ENCODE peak calls at places on chromosomes 5 and 9, in nine cellular contexts. G is transverse colon, Z is stomach, B is breast epithelium, J is sigmoid colon, N is suprapubic skin, Y is K562, I is spleen, L is HepG2. K is an unnamed sample.

GRCh38 chr9:83006378-83006777 is 56.6 kb downstream of the RASEF start:
- DNase-seq in N (no peak), G (no peak), Z (no peak), B (no peak), L (no peak), J (no peak), I (no peak), Y (no peak), K (no peak)

GRCh38 chr5:10797246-10797645 is 36.2 kb upstream of the DAP start:
- DNase-seq in N (no peak), I (no peak), B (no peak), Z (no peak), L (no peak), G (no peak), J (no peak), Y (no peak), K (no peak)

GRCh38 chr5:172715931-172716682 is 54.9 kb downstream of the DUSP1 start:
- DNase-seq in Y (peak), G (no peak), I (no peak), Z (no peak), B (no peak), N (no peak), J (peak), L (peak), K (no peak)

GRCh38 chr5:30436718-30437117 is 756.8 kb upstream of the CDH6 start:
- DNase-seq in B (no peak), I (no peak), Z (no peak), L (no peak), J (no peak), N (no peak), G (no peak), Y (no peak), K (no peak)

GRCh38 chr9:94084314-94084713 is at the start of gene PTPDC1:
- DNase-seq in Z (no peak), Y (peak), G (no peak), B (no peak), J (no peak), L (peak), N (no peak), I (no peak), K (no peak)

GRCh38 chr5:137217599-137218200 is 281.4 kb downstream of the SPOCK1 start:
- DNase-seq in N (no peak), I (no peak), Z (no peak), Y (no peak), G (no peak), L (no peak), J (no peak), B (no peak), K (no peak)

GRCh38 chr9:17760250-17760649 is 181.4 kb downstream of the SH3GL2 start:
- DNase-seq in Z (no peak), L (no peak), J (no peak), I (no peak), N (no peak), B (no peak), Y (no peak), G (no peak), K (no peak)

GRCh38 chr5:61467766-61468482 is 135.9 kb downstream of the ZSWIM6 start:
- DNase-seq in Y (no peak), I (no peak), G (no peak), L (no peak), J (no peak), B (no peak), N (no peak), Z (no peak), K (no peak)

GRCh38 chr9:93303258-93303771 is 119.4 kb downstream of the WNK2 start:
- DNase-seq in Y (no peak), N (peak), B (no peak), I (peak), G (no peak), J (peak), Z (no peak), L (no peak), K (no peak)

GRCh38 chr9:74281674-74282073 is 215.5 kb upstream of the RORB start:
- DNase-seq in L (peak), I (no peak), B (no peak), Y (peak), N (no peak), Z (no peak), G (no peak), J (no peak), K (no peak)

GRCh38 chr9:99023831-99024230 is 80.1 kb downstream of the COL15A1 start:
- DNase-seq in Y (no peak), N (no peak), I (no peak), L (no peak), B (no peak), G (no peak), J (no peak), Z (no peak), K (no peak)

GRCh38 chr9:108083796-108084352 is 594.3 kb upstream of the KLF4 start:
- DNase-seq in J (no peak), L (no peak), G (no peak), Z (no peak), Y (no peak), I (no peak), B (no peak), N (no peak), K (no peak)

GRCh38 chr5:95615164-95615467 is 4.8 kb upstream of the GPR150 start:
- DNase-seq in L (no peak), Y (no peak), B (no peak), N (no peak), Z (no peak), G (no peak), J (no peak), I (no peak), K (no peak)

GRCh38 chr5:71830626-71831539 is 111.8 kb downstream of the CARTPT start:
- DNase-seq in Y (no peak), J (peak), B (peak), L (no peak), I (no peak), G (peak), N (no peak), Z (peak), K (no peak)

GRCh38 chr5:170913573-170913972 is 51.8 kb downstream of the RANBP17 start:
- DNase-seq in L (no peak), Z (no peak), J (no peak), I (no peak), B (no peak), Y (no peak), G (no peak), N (no peak), K (no peak)

GRCh38 chr5:138391859-138392386 is 39.4 kb downstream of the KDM3B start:
- DNase-seq in I (no peak), B (peak), G (no peak), Z (no peak), L (no peak), N (no peak), J (no peak), Y (no peak), K (no peak)

GRCh38 chr5:10034008-10034407 is 215.7 kb downstream of the ATPSCKMT start:
- DNase-seq in I (no peak), N (no peak), Y (no peak), G (no peak), Z (no peak), B (no peak), L (no peak), J (no peak), K (no peak)

GRCh38 chr9:93668261-93668871 is 92.0 kb downstream of the PHF2 start:
- DNase-seq in J (peak), Z (peak), Y (peak), B (no peak), G (peak), N (no peak), I (peak), L (no peak), K (no peak)

GRCh38 chr5:83518676-83519075 is 47.1 kb downstream of the VCAN start:
- DNase-seq in Y (no peak), G (no peak), I (no peak), L (no peak), J (no peak), Z (no peak), N (no peak), B (no peak), K (no peak)

GRCh38 chr5:43210570-43210969 is 18.5 kb downstream of the NIM1K start:
- DNase-seq in G (no peak), J (no peak), N (no peak), Y (no peak), B (no peak), I (no peak), Z (no peak), L (no peak), K (no peak)

GRCh38 chr5:43215073-43215631 is 23.1 kb downstream of the NIM1K start:
- DNase-seq in N (no peak), Y (peak), L (no peak), G (no peak), J (no peak), B (no peak), I (no peak), Z (no peak), K (no peak)

GRCh38 chr5:43209833-43210232 is 17.8 kb downstream of the NIM1K start:
- DNase-seq in G (no peak), Z (no peak), B (no peak), L (no peak), N (no peak), I (no peak), J (no peak), Y (no peak), K (no peak)

GRCh38 chr5:43216941-43217340 is 24.9 kb downstream of the NIM1K start:
- DNase-seq in G (no peak), J (no peak), Z (no peak), Y (no peak), L (no peak), N (no peak), B (no peak), I (no peak), K (no peak)

GRCh38 chr5:43213951-43214350 is 21.9 kb downstream of the NIM1K start:
- DNase-seq in J (no peak), N (no peak), B (no peak), Y (no peak), G (no peak), I (no peak), Z (no peak), L (no peak), K (no peak)
- H3K4me3 ChIP-seq in J (no peak), N (no peak), B (no peak), Y (no peak), G (no peak), I (no peak), Z (no peak), L (no peak), K (no peak)

GRCh38 chr9:110049699-110050450 is 158.1 kb downstream of the C9orf152 start:
- DNase-seq in Y (no peak), L (no peak), Z (peak), I (peak), J (peak), B (no peak), G (peak), N (no peak), K (no peak)

GRCh38 chr9:110048473-110048975 is 159.4 kb downstream of the C9orf152 start:
- DNase-seq in G (peak), Z (peak), Y (peak), B (peak), N (peak), L (no peak), J (peak), I (peak), K (no peak)

GRCh38 chr9:110048976-110049698 is 158.8 kb downstream of the C9orf152 start:
- DNase-seq in L (no peak), J (no peak), Z (no peak), G (no peak), I (peak), B (no peak), Y (no peak), N (peak), K (no peak)

GRCh38 chr9:110047955-110048472 is 159.9 kb downstream of the C9orf152 start:
- DNase-seq in L (no peak), J (no peak), B (no peak), N (peak), Z (no peak), I (peak), Y (no peak), G (no peak), K (no peak)

GRCh38 chr9:110050925-110051355 is 157.0 kb downstream of the C9orf152 start:
- DNase-seq in N (no peak), L (no peak), G (no peak), Y (no peak), Z (no peak), B (peak), J (peak), I (no peak), K (peak)
- TF ChIP-seq POLR2AphosphoS5 in N (peak), L (no peak), G (peak), Y (no peak), Z (no peak), B (no peak), J (peak), I (no peak), K (no peak)

GRCh38 chr5:17080361-17080760 is 137.1 kb upstream of the BASP1 start:
- DNase-seq in G (no peak), I (no peak), J (no peak), B (no peak), Z (no peak), L (no peak), Y (no peak), N (no peak), K (no peak)
- H3K4me3 ChIP-seq in G (no peak), I (no peak), J (no peak), B (no peak), Z (no peak), L (no peak), Y (no peak), N (no peak), K (no peak)

GRCh38 chr5:75239681-75240080 is 3.0 kb upstream of the ANKRD31 start:
- DNase-seq in J (no peak), B (no peak), Y (no peak), L (peak), N (no peak), Z (no peak), I (no peak), G (no peak), K (no peak)
- TF ChIP-seq POLR2AphosphoS5 in J (no peak), B (no peak), Y (no peak), L (no peak), N (no peak), Z (no peak), I (no peak), G (no peak), K (no peak)

K was measured in Panc1.